ENCODE peak calls at places on chromosomes 1 and 21, in nine cellular contexts. Y is transverse colon, G is colonic mucosa, P is DND-41, U is progenitor cell of endocrine pancreas, A is PC-3, F is AG04450, C is GM20000, I is thoracic aorta. E is an unnamed sample.

GRCh38 chr21:33578959-33579542 is 9.4 kb downstream of the DONSON start:
- DNase-seq in I (no peak), F (no peak), P (no peak), U (no peak), Y (no peak), C (no peak), A (peak), G (no peak), E (peak)

GRCh38 chr1:13805431-13805830 is 105.4 kb downstream of the PRDM2 start:
- DNase-seq in C (no peak), G (no peak), Y (no peak), P (no peak), A (no peak), I (no peak), F (no peak), U (no peak), E (no peak)

GRCh38 chr1:41673355-41673754 is 188.9 kb upstream of the EDN2 start:
- DNase-seq in A (no peak), I (no peak), F (no peak), Y (no peak), G (no peak), P (peak), C (peak), U (no peak), E (peak)

GRCh38 chr1:171152533-171152932 is 32.6 kb upstream of the FMO2 start:
- DNase-seq in I (no peak), Y (no peak), F (no peak), A (no peak), G (no peak), U (no peak), P (no peak), C (no peak), E (no peak)

GRCh38 chr1:93980320-93980744 is 71.1 kb upstream of the GCLM start:
- DNase-seq in F (no peak), Y (no peak), C (no peak), P (peak), A (peak), G (no peak), I (no peak), U (no peak), E (no peak)

GRCh38 chr1:88662723-88663122 is 21.4 kb upstream of the PKN2 start:
- DNase-seq in F (no peak), Y (no peak), P (no peak), A (no peak), I (no peak), G (no peak), U (no peak), C (no peak), E (no peak)

GRCh38 chr1:35925741-35926140 is 5.2 kb upstream of the AGO3 start:
- DNase-seq in C (no peak), I (no peak), P (no peak), F (peak), Y (no peak), U (no peak), A (no peak), G (no peak), E (peak)

GRCh38 chr1:59732219-59732955 is 82.4 kb upstream of the HOOK1 start:
- DNase-seq in P (no peak), I (no peak), F (no peak), C (no peak), G (no peak), Y (no peak), U (no peak), A (no peak), E (no peak)

GRCh38 chr1:40783001-40783905 is at the start of gene KCNQ4:
- DNase-seq in G (peak), Y (peak), P (no peak), C (peak), I (no peak), A (peak), U (peak), F (no peak), E (no peak)

GRCh38 chr1:54813479-54814147 is 12.5 kb upstream of the TTC22 start:
- DNase-seq in A (no peak), U (no peak), C (no peak), Y (no peak), G (peak), F (no peak), P (no peak), I (no peak), E (no peak)

GRCh38 chr1:86507935-86508582 is 38.8 kb upstream of the CLCA4 start:
- DNase-seq in I (no peak), G (no peak), F (peak), P (peak), U (no peak), Y (no peak), C (no peak), A (peak), E (peak)

GRCh38 chr1:77514871-77515776 is 167.3 kb downstream of the ZZZ3 start:
- DNase-seq in P (no peak), I (no peak), A (no peak), G (no peak), C (no peak), F (no peak), U (no peak), Y (no peak), E (peak)
- TF ChIP-seq CTCF in P (no peak), I (no peak), A (no peak), G (no peak), C (no peak), F (peak), U (peak), Y (no peak), E (peak)

DNA sequence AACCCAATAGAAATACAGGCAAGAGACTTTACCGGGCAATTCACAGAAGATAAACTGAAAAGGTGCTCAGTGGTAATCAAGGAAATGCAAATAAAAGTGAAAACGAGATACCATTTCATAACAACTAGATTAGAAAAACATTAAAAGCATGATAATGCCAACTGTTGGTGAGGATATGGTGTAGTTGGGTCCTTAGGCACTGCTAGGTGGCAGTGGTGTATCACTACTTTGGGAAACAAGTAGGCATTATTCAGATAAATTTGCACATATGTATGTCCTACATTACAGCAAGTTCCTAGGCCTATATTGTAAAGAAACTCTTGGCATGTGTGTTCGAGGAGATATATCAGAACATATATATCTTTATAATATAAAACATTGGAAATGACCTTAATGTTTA is 31.0 kb downstream of the AZIN2 start:
- DNase-seq in C (no peak), P (no peak), G (no peak), A (peak), I (no peak), U (no peak), F (no peak), Y (no peak), E (peak)
- TF ChIP-seq CTCF in C (peak), P (peak), G (no peak), A (peak), I (no peak), U (peak), F (peak), Y (no peak), E (peak)

DNA sequence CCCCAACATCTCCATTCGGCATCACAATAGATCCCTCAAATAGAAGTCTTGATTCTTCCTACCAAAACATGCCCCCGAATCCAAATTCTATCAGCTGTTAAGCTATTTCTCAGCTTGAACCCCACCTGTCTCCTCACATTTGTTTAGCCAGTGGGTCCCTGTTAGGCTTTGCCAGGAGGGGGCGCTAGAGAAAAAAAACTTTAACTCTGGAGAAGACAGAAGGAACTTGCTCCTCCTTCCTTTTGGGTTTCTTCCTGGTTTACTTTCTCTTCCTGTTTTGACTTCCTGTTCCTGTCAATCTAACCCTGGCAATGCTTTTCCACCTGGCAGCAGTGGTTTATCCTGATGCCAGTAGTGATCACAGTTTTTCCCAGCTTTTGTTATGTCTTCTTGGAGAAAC is 95.6 kb upstream of the KCNK1 start:
- DNase-seq in G (peak), Y (peak), I (no peak), A (peak), U (no peak), C (peak), F (no peak), P (peak), E (peak)
- TF ChIP-seq CTCF in G (peak), Y (peak), I (no peak), A (peak), U (peak), C (peak), F (peak), P (peak), E (peak)

GRCh38 chr1:44043176-44044070 is 12.2 kb upstream of the SLC6A9 start:
- DNase-seq in P (no peak), U (no peak), Y (no peak), A (peak), C (no peak), F (no peak), I (no peak), G (no peak), E (no peak)

GRCh38 chr1:44044071-44044801 is 13.0 kb upstream of the SLC6A9 start:
- DNase-seq in I (no peak), F (no peak), U (no peak), G (no peak), A (peak), C (no peak), P (no peak), Y (no peak), E (no peak)

GRCh38 chr1:44047131-44047530 is 15.9 kb upstream of the SLC6A9 start:
- DNase-seq in G (no peak), U (no peak), I (no peak), C (no peak), F (no peak), A (no peak), Y (no peak), P (no peak), E (no peak)

GRCh38 chr1:44048816-44049215 is 17.6 kb upstream of the SLC6A9 start:
- DNase-seq in P (no peak), A (peak), G (no peak), U (no peak), C (no peak), Y (no peak), I (no peak), F (no peak), E (peak)

DNA sequence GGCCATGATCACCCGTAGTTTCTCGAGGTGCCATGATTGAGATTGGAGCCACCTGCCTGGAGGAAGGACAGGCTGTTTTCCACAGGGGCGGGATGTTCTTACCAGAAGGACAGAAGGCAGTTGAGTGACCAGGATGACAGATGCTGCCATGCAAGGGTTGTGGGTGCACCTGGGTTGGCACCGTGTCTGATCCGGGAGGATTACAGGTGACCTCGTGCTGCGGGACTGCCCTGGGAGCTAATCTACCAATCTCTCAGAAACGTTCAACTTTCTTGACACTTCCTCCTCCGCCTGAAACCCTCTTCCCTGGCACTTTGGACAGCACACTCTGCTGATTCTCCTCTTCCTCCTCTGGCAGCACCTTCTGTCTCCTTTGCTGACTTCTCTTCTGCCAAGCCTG is 13.8 kb upstream of the SLC6A9 start:
- DNase-seq in F (no peak), A (no peak), U (no peak), P (no peak), G (no peak), I (no peak), C (no peak), Y (no peak), E (no peak)
- TF ChIP-seq CTCF in F (no peak), A (no peak), U (no peak), P (no peak), G (no peak), I (no peak), C (no peak), Y (no peak), E (no peak)

GRCh38 chr1:237953238-237953637 is 62.5 kb upstream of the ZP4 start:
- DNase-seq in U (no peak), A (peak), C (no peak), F (no peak), P (no peak), I (no peak), G (no peak), Y (no peak), E (no peak)
- TF ChIP-seq CTCF in U (peak), A (peak), C (no peak), F (no peak), P (no peak), I (no peak), G (no peak), Y (no peak), E (no peak)